ENCODE peak calls at places on chromosomes 4 and X, in four cellular contexts. K is breast epithelium; G is CD8-positive, alpha-beta memory T cell; V is AG10803. B is an unnamed sample.

GRCh38 chr4:54495091-54495490 is 162.7 kb upstream of the KIT start:
- DNase-seq in K (no peak), G (no peak), V (peak; percentile 55), B (no peak)

GRCh38 chr4:84496356-84497219 is 2.5 kb downstream of the NKX6-1 start:
- DNase-seq in K (no peak), G (no peak), V (no peak), B (peak; percentile 79)

GRCh38 chr4:166421556-166422156 is 548.6 kb downstream of the TLL1 start:
- DNase-seq in K (no peak), G (no peak), V (peak; percentile 19), B (no peak)

GRCh38 chrX:86039625-86040568 is 7.5 kb downstream of the CHM start:
- DNase-seq in K (no peak), G (no peak), V (no peak), B (no peak)

GRCh38 chr4:155497306-155497705 is 120.5 kb upstream of the MAP9 start:
- DNase-seq in K (no peak), G (no peak), V (no peak), B (peak; percentile 24)

GRCh38 chrX:54530358-54530900 is 410 bp downstream of the GNL3L start:
- DNase-seq in K (no peak), G (no peak), V (peak; percentile 0), B (no peak)

GRCh38 chrX:131747173-131747572 is 203.3 kb downstream of the OR13H1 start:
- DNase-seq in K (no peak), G (peak; percentile 77), V (no peak), B (no peak)

GRCh38 chrX:22081475-22082092 is 49.5 kb downstream of the PHEX start:
- DNase-seq in K (no peak), G (peak; percentile 5), V (peak; percentile 61), B (peak; percentile 43)

GRCh38 chrX:23365541-23365940 is 30.9 kb downstream of the PTCHD1 start:
- DNase-seq in K (no peak), G (no peak), V (no peak), B (no peak)

GRCh38 chrX:47366051-47366722 is 4.2 kb upstream of the ZNF157 start:
- DNase-seq in K (no peak), G (peak; percentile 79), V (peak; percentile 59), B (peak; percentile 79)

GRCh38 chr4:150217804-150218203 is 139.6 kb downstream of the DCLK2 start:
- DNase-seq in K (no peak), G (no peak), V (no peak), B (no peak)

GRCh38 chr4:140609548-140610425 is 41.0 kb upstream of the UCP1 start:
- DNase-seq in K (no peak), G (peak; percentile 3), V (peak; percentile 49), B (peak; percentile 29)

GRCh38 chrX:23993012-23993633 is 33.9 kb downstream of the KLHL15 start:
- DNase-seq in K (no peak), G (no peak), V (no peak), B (no peak)

GRCh38 chr4:3407930-3408792 is 33.6 kb upstream of the HGFAC start:
- DNase-seq in K (peak; percentile 44), G (no peak), V (no peak), B (peak; percentile 23)

GRCh38 chr4:23232987-23233386 is 540.2 kb downstream of the GBA3 start:
- DNase-seq in K (no peak), G (no peak), V (no peak), B (no peak)

GRCh38 chr4:3644849-3645627 is 112.8 kb upstream of the LRPAP1 start:
- DNase-seq in K (no peak), G (no peak), V (peak; percentile 35), B (no peak)

GRCh38 chr4:58357947-58358346 is 1247.8 kb upstream of the IGFBP7 start:
- DNase-seq in K (no peak), G (no peak), V (no peak), B (no peak)

GRCh38 chr4:140269369-140269768 is 104.1 kb upstream of the SCOC start:
- DNase-seq in K (no peak), G (no peak), V (no peak), B (no peak)

GRCh38 chr4:71445819-71446218 is 107.0 kb downstream of the SLC4A4 start:
- DNase-seq in K (no peak), G (no peak), V (no peak), B (no peak)

GRCh38 chrX:46029777-46030176 is 515.4 kb downstream of the ZNF674 start:
- DNase-seq in K (no peak), G (no peak), V (no peak), B (no peak)

GRCh38 chr4:184471872-184472539 is 2.3 kb downstream of the IRF2 start:
- DNase-seq in K (no peak), G (peak; percentile 31), V (peak; percentile 24), B (no peak)

GRCh38 chr4:164169591-164169990 is 584.3 kb upstream of the SMIM31 start:
- DNase-seq in K (no peak), G (no peak), V (no peak), B (no peak)

GRCh38 chrX:13473666-13474516 is 95.5 kb upstream of the EGFL6 start:
- DNase-seq in K (no peak), G (peak; percentile 28), V (peak; percentile 23), B (no peak)

GRCh38 chr4:98801259-98801725 is 127.6 kb downstream of the EIF4E start:
- DNase-seq in K (no peak), G (no peak), V (no peak), B (no peak)

GRCh38 chr4:38562751-38563198 is 101.2 kb upstream of the KLF3 start:
- DNase-seq in K (no peak), G (no peak), V (peak; percentile 44), B (peak; percentile 36)

GRCh38 chrX:102339312-102340298 is 92.6 kb downstream of the NXF2 start:
- DNase-seq in K (no peak), G (peak; percentile 14), V (no peak), B (peak; percentile 2)

GRCh38 chr4:133263082-133263481 is 114.0 kb downstream of the PCDH10 start:
- DNase-seq in K (no peak), G (no peak), V (no peak), B (no peak)

GRCh38 chr4:123121241-123121907 is 199.0 kb upstream of the NUDT6 start:
- DNase-seq in K (no peak), G (no peak), V (no peak), B (no peak)

GRCh38 chrX:23118890-23119527 is 119.2 kb downstream of the DDX53 start:
- DNase-seq in K (no peak), G (no peak), V (no peak), B (peak; percentile 33)

GRCh38 chrX:76026751-76027150 is 146.1 kb upstream of the PBDC1 start:
- DNase-seq in K (no peak), G (no peak), V (no peak), B (no peak)

GRCh38 chrX:76029385-76029784 is 143.5 kb upstream of the PBDC1 start:
- DNase-seq in K (no peak), G (no peak), V (no peak), B (no peak)

GRCh38 chrX:76026292-76026691 is 146.6 kb upstream of the PBDC1 start:
- DNase-seq in K (no peak), G (no peak), V (no peak), B (peak; percentile 9)
- H3K4me3 ChIP-seq in K (no peak overlapping the region), G (no peak overlapping the region), V (no peak overlapping the region), B (no peak overlapping the region)

DNA sequence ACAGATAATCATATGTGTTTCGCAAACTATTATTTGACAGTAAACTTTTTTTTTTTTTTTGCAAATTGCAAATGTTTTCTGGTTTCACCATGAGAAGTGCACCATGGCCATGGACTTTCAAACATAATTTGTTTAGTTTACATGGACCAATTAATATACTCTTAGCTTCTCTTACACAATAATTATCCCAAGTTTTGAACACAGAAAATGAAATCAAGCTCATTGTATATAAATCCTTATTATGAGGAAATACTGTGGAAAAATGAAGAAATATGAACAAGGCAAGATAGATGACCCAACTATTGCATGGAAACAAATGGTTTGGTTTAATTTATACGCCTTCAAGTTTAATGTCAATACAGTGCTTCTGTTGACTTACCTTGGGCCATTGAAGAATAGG is 3.9 kb downstream of the FGF5 start:
- DNase-seq in K (no peak), G (no peak), V (no peak), B (no peak)
- H3K4me3 ChIP-seq in K (no peak overlapping the region), G (no peak overlapping the region), V (peak overlapping the region; percentile 78), B (no peak overlapping the region)

GRCh38 chr4:7876096-7876993 is 63.3 kb downstream of the AFAP1 start:
- DNase-seq in K (no peak), G (no peak), V (peak; percentile 66), B (peak; percentile 72)
- H3K4me3 ChIP-seq in K (peak overlapping the region; percentile 27), G (peak overlapping the region; percentile 30), V (peak overlapping the region; percentile 39), B (no peak overlapping the region)

DNA sequence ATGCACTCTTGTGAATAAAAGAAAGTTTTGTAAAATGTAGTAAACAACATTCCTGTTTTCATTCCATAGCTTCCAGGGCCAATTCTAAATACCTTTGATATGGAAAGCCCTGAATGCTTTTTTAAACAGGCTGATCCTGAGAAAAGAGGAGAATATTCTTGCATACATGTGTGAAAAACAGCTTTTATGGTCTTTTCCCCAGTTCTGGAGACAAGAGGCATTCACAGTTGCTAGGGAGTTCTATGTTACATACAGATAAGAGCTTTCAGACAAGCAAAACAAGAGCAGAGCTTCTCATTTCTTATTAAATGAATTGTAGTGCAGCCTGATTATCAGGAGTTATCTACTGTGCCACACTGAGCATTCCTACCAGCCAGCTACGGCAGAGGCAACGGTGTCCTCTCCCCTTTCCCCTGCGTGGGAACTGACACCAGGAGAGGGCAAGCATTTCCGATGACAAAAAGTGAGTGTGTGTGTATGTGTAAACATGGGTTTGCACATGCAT is 15.0 kb downstream of the GATB start:
- DNase-seq in K (no peak), G (no peak), V (peak; percentile 68), B (no peak)
- H3K4me3 ChIP-seq in K (no peak overlapping the region), G (no peak overlapping the region), V (no peak overlapping the region), B (no peak overlapping the region)

GRCh38 chr4:173057442-173057841 is 111.2 kb upstream of the GALNT7 start:
- DNase-seq in K (no peak), G (no peak), V (no peak), B (no peak)
- H3K4me3 ChIP-seq in K (no peak overlapping the region), G (no peak overlapping the region), V (no peak overlapping the region), B (no peak overlapping the region)

DNA sequence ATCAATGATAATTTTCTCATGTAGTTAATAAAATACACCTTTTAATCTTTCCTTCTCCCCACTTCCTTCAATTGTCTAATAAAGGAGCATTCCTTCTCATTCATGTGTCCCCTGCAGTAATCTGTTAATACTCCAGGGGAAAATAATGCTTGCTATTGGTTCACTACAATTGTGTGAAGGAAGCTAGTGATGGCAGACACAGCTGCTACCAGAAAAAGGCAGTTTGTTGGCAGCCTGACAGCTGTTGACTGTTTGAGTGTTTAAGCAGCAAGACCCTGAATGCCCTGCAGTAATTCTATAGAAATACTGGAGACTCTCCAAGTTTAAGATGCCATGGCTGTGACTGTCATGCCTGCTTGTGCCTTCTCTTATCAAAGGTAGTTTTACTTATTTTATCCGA is 359.5 kb downstream of the C4orf33 start:
- DNase-seq in K (no peak), G (no peak), V (no peak), B (no peak)
- H3K4me3 ChIP-seq in K (no peak overlapping the region), G (no peak overlapping the region), V (no peak overlapping the region), B (no peak overlapping the region)

B was measured in H7.